ENCODE peak calls at places on chromosome 7, in six cellular contexts. L is activated effector memory CD4-positive, alpha-beta T cell treated with Interleukin-2 at 50 U/mL for 16 hours; I is RWPE1; N is dermis blood vessel endothelial cell; R is brain pericyte; Q is ureter. B is an unnamed sample.

GRCh38 chr7:157073335-157073734 is 62.9 kb upstream of the MNX1 start:
- DNase-seq in L (no peak), I (no peak), N (no peak), R (no peak), Q (no peak), B (no peak)

GRCh38 chr7:72183835-72184234 is 228.3 kb downstream of the CALN1 start:
- DNase-seq in L (no peak), I (no peak), N (peak), R (no peak), Q (no peak), B (no peak)

GRCh38 chr7:95169678-95170077 is 154.7 kb downstream of the PON1 start:
- DNase-seq in L (no peak), I (no peak), N (no peak), R (no peak), Q (no peak), B (no peak)

GRCh38 chr7:157018997-157019591 is 8.6 kb upstream of the MNX1 start:
- DNase-seq in L (no peak), I (no peak), N (no peak), R (no peak), Q (no peak), B (no peak)

GRCh38 chr7:128827248-128827958 is 2.8 kb upstream of the FLNC start:
- DNase-seq in L (no peak), I (no peak), N (peak), R (no peak), Q (no peak), B (no peak)

GRCh38 chr7:63931985-63932577 is 66.6 kb upstream of the ZNF722 start:
- DNase-seq in L (no peak), I (no peak), N (no peak), R (no peak), Q (no peak), B (no peak)

GRCh38 chr7:11252705-11253272 is 279.1 kb downstream of the PHF14 start:
- DNase-seq in L (no peak), I (no peak), N (no peak), R (no peak), Q (no peak), B (no peak)

GRCh38 chr7:91041901-91042457 is 222.3 kb upstream of the FZD1 start:
- DNase-seq in L (no peak), I (no peak), N (no peak), R (no peak), Q (no peak), B (no peak)

GRCh38 chr7:50449881-50450690 is at the start of gene FIGNL1:
- DNase-seq in L (peak), I (peak), N (peak), R (no peak), Q (peak), B (peak)

B was measured in stomach.